ENCODE peak calls at places on chromosomes 1 and 21, in nine cellular contexts. K is HEK293T; T is ACHN; L is Right ventricle myocardium superior; Z is CD8-positive, alpha-beta memory T cell; J is A549; B is SK-N-DZ; E is cardiac muscle cell; N is mesendoderm. M is an unnamed sample.
A peak's percentile ranks its signal among the peaks of the same experiment; 100 is the strongest.

GRCh38 chr1:20634594-20635084 is 1.4 kb downstream of the PINK1 start:
- DNase-seq in Z (no peak), T (no peak), K (peak; percentile 55), B (no peak), L (peak; percentile 63), N (peak; percentile 88), E (peak; percentile 60), J (no peak), M (peak; percentile 33)

GRCh38 chr1:15355968-15356621 is 53.6 kb upstream of the EFHD2 start:
- DNase-seq in T (peak; percentile 95), E (no peak), J (peak; percentile 89), N (no peak), K (no peak), L (no peak), B (no peak), Z (no peak), M (no peak)

GRCh38 chr1:230425252-230426061 is 675 bp downstream of the PGBD5 start:
- DNase-seq in N (no peak), L (peak; percentile 43), T (no peak), J (no peak), B (no peak), K (peak; percentile 53), E (peak; percentile 51), Z (no peak), M (peak; percentile 24)

GRCh38 chr1:233730809-233731208 is 116.9 kb downstream of the KCNK1 start:
- DNase-seq in Z (no peak), E (no peak), J (no peak), K (peak; percentile 34), L (no peak), B (no peak), N (peak; percentile 39), T (peak; percentile 7), M (no peak)

GRCh38 chr21:32867587-32867986 is 96.0 kb upstream of the PAXBP1 start:
- DNase-seq in E (no peak), Z (no peak), T (peak; percentile 13), L (no peak), J (no peak), B (no peak), K (no peak), N (no peak), M (no peak)

GRCh38 chr1:172818841-172819527 is 160.1 kb downstream of the FASLG start:
- DNase-seq in Z (no peak), B (no peak), E (no peak), K (no peak), L (no peak), J (no peak), T (no peak), N (no peak), M (no peak)

GRCh38 chr1:151920147-151920546 is 10.8 kb upstream of the THEM4 start:
- DNase-seq in Z (no peak), B (no peak), T (no peak), E (no peak), K (no peak), J (no peak), L (no peak), N (no peak), M (no peak)

GRCh38 chr1:9180077-9180819 is 51.3 kb upstream of the GPR157 start:
- DNase-seq in B (no peak), T (no peak), E (no peak), J (peak; percentile 59), Z (no peak), L (no peak), K (no peak), N (no peak), M (no peak)

GRCh38 chr1:15950763-15951295 is 25.1 kb downstream of the ZBTB17 start:
- DNase-seq in K (no peak), B (no peak), T (no peak), N (no peak), Z (peak; percentile 61), E (no peak), L (no peak), J (no peak), M (peak; percentile 36)

GRCh38 chr1:229972600-229973296 is 94.3 kb upstream of the GALNT2 start:
- DNase-seq in J (peak; percentile 12), L (no peak), T (peak; percentile 9), Z (no peak), K (no peak), B (no peak), E (no peak), N (peak; percentile 61), M (no peak)

GRCh38 chr1:116066868-116067563 is 44.2 kb upstream of the MAB21L3 start:
- DNase-seq in E (no peak), N (peak; percentile 59), B (no peak), L (no peak), Z (no peak), J (no peak), K (no peak), T (no peak), M (no peak)

GRCh38 chr1:233394860-233395717 is 67.6 kb downstream of the MAP3K21 start:
- DNase-seq in K (peak; percentile 73), Z (no peak), B (peak; percentile 52), N (peak; percentile 68), L (no peak), E (peak; percentile 67), J (peak; percentile 70), T (peak; percentile 72), M (peak; percentile 56)

GRCh38 chr1:235902638-235903542 is 36.2 kb upstream of the LYST start:
- DNase-seq in E (no peak), B (no peak), J (peak; percentile 89), K (no peak), T (peak; percentile 93), L (no peak), Z (no peak), N (no peak), M (no peak)

GRCh38 chr1:209527372-209527771 is 56.1 kb upstream of the CAMK1G start:
- DNase-seq in T (peak; percentile 9), Z (no peak), K (no peak), E (no peak), J (no peak), N (no peak), L (no peak), B (no peak), M (no peak)

GRCh38 chr1:228007054-228007800 is 429 bp downstream of the WNT3A start:
- DNase-seq in J (no peak), T (no peak), Z (no peak), N (peak; percentile 19), B (no peak), K (peak; percentile 66), E (peak; percentile 20), L (no peak), M (peak; percentile 61)

GRCh38 chr21:46322351-46323226 is 1.1 kb downstream of the C21orf58 start:
- DNase-seq in B (no peak), K (peak; percentile 21), L (peak; percentile 46), T (no peak), Z (no peak), E (peak; percentile 21), N (peak; percentile 57), J (peak; percentile 12), M (peak; percentile 22)

GRCh38 chr1:160981584-160982411 is 27.2 kb upstream of the ITLN2 start:
- DNase-seq in J (no peak), Z (no peak), E (no peak), L (no peak), T (no peak), K (no peak), B (no peak), N (peak; percentile 52), M (peak; percentile 42)

GRCh38 chr1:200767326-200767725 is 28.6 kb downstream of the CAMSAP2 start:
- DNase-seq in J (no peak), K (no peak), T (no peak), L (no peak), Z (no peak), E (no peak), B (no peak), N (no peak), M (no peak)

GRCh38 chr1:6464514-6464836 is 1.5 kb downstream of the TNFRSF25 start:
- DNase-seq in B (no peak), J (peak; percentile 36), T (peak; percentile 38), Z (no peak), K (no peak), E (no peak), N (no peak), L (peak; percentile 85), M (no peak)

GRCh38 chr1:91795601-91796389 is 90.2 kb downstream of the TGFBR3 start:
- DNase-seq in K (no peak), Z (no peak), B (no peak), E (no peak), N (no peak), L (no peak), J (no peak), T (no peak), M (no peak)

GRCh38 chr1:101112051-101112770 is 86.6 kb upstream of the DPH5 start:
- DNase-seq in Z (peak; percentile 67), B (no peak), N (no peak), T (no peak), L (peak; percentile 69), J (no peak), E (no peak), K (no peak), M (peak; percentile 36)

GRCh38 chr1:82398357-82398756 is 597.6 kb downstream of the ADGRL2 start:
- DNase-seq in L (no peak), T (no peak), B (no peak), N (no peak), E (no peak), K (no peak), Z (no peak), J (no peak), M (no peak)

GRCh38 chr1:154945160-154945961 is 8.8 kb upstream of the PMVK start:
- DNase-seq in B (no peak), Z (no peak), T (no peak), N (no peak), L (no peak), J (no peak), K (no peak), E (no peak), M (no peak)

GRCh38 chr1:177780096-177780700 is 189.7 kb downstream of the SEC16B start:
- DNase-seq in T (peak; percentile 61), E (peak; percentile 64), Z (no peak), K (peak; percentile 47), L (no peak), J (peak; percentile 67), B (peak; percentile 3), N (peak; percentile 73), M (peak; percentile 58)

GRCh38 chr1:213570487-213570886 is 417.3 kb upstream of the PROX1 start:
- DNase-seq in N (no peak), Z (no peak), K (no peak), E (no peak), J (no peak), B (no peak), T (no peak), L (no peak), M (no peak)

GRCh38 chr1:12067900-12068821 is 5.1 kb downstream of the TNFRSF8 start:
- DNase-seq in E (peak; percentile 57), B (no peak), K (no peak), Z (no peak), J (no peak), N (peak; percentile 63), L (no peak), T (no peak), M (peak; percentile 45)

GRCh38 chr1:214658785-214659184 is 55.8 kb downstream of the CENPF start:
- DNase-seq in K (peak; percentile 15), T (peak; percentile 48), B (no peak), N (peak; percentile 40), Z (no peak), E (peak; percentile 52), L (no peak), J (peak; percentile 13), M (no peak)

GRCh38 chr1:201142011-201142853 is 12.0 kb downstream of the TMEM9 start:
- DNase-seq in L (peak; percentile 83), J (no peak), E (no peak), T (no peak), K (no peak), B (no peak), Z (no peak), N (no peak), M (no peak)

GRCh38 chr1:68293122-68293521 is 60.8 kb upstream of the WLS start:
- DNase-seq in N (peak; percentile 81), K (no peak), L (no peak), J (no peak), B (no peak), Z (no peak), E (no peak), T (no peak), M (no peak)